ENCODE peak calls at places on chromosomes 12 and 14, in nine cellular contexts. L is HCT116, W is K562, U is SK-N-SH, H is Panc1, F is GM23338, I is HepG2, A is GM12878, S is HL-60. D is an unnamed sample.

GRCh38 chr12:119374615-119375014 is 40.1 kb downstream of the CCDC60 start:
- DNase-seq in L (no peak), W (no peak), U (no peak), H (no peak), F (no peak), I (no peak), A (no peak), S (no peak), D (no peak)

GRCh38 chr12:69284131-69284530 is 44.8 kb downstream of the CPSF6 start:
- DNase-seq in L (peak; percentile 52), W (peak; percentile 82), U (peak; percentile 74), H (no peak), F (peak; percentile 93), I (peak; percentile 70), A (no peak), S (no peak), D (peak; percentile 79)

GRCh38 chr12:73935817-73936216 is 601.8 kb upstream of the ATXN7L3B start:
- DNase-seq in L (peak; percentile 24), W (no peak), U (no peak), H (no peak), F (peak; percentile 61), I (no peak), A (no peak), S (no peak), D (peak; percentile 55)

GRCh38 chr14:67469954-67470353 is 18.6 kb downstream of the TMEM229B start:
- DNase-seq in L (no peak), W (no peak), U (no peak), H (no peak), F (no peak), I (no peak), A (no peak), S (no peak), D (no peak)

GRCh38 chr14:100661340-100661712 is 65.4 kb upstream of the DLK1 start:
- DNase-seq in L (no peak), W (no peak), U (no peak), H (no peak), F (no peak), I (no peak), A (no peak), S (no peak), D (no peak)

GRCh38 chr14:59918824-59919581 is 941 bp upstream of the LRRC9 start:
- DNase-seq in L (peak; percentile 16), W (no peak), U (peak; percentile 56), H (no peak), F (peak; percentile 43), I (peak; percentile 32), A (no peak), S (no peak), D (peak; percentile 28)

GRCh38 chr12:1630081-1630826 is 1.2 kb downstream of the WNT5B start:
- DNase-seq in L (no peak), W (no peak), U (peak; percentile 88), H (no peak), F (peak; percentile 61), I (no peak), A (no peak), S (no peak), D (peak; percentile 58)

GRCh38 chr12:52041695-52042123 is 9.5 kb upstream of the NR4A1 start:
- DNase-seq in L (no peak), W (peak; percentile 45), U (no peak), H (no peak), F (peak; percentile 56), I (no peak), A (no peak), S (no peak), D (no peak)

GRCh38 chr12:90987101-90987500 is 17.7 kb downstream of the EPYC start:
- DNase-seq in L (no peak), W (no peak), U (no peak), H (no peak), F (no peak), I (no peak), A (no peak), S (no peak), D (no peak)

GRCh38 chr14:100577321-100577985 is 9.8 kb downstream of the BEGAIN start:
- DNase-seq in L (no peak), W (no peak), U (peak; percentile 79), H (no peak), F (no peak), I (no peak), A (no peak), S (no peak), D (no peak)

GRCh38 chr12:87952223-87952622 is 77.0 kb downstream of the C12orf50 start:
- DNase-seq in L (no peak), W (no peak), U (no peak), H (no peak), F (no peak), I (no peak), A (no peak), S (no peak), D (no peak)

GRCh38 chr12:96623818-96624217 is 134.4 kb downstream of the CFAP54 start:
- DNase-seq in L (no peak), W (no peak), U (no peak), H (no peak), F (no peak), I (no peak), A (no peak), S (no peak), D (no peak)

GRCh38 chr12:96617178-96617577 is 127.8 kb downstream of the CFAP54 start:
- DNase-seq in L (no peak), W (peak; percentile 8), U (no peak), H (no peak), F (peak; percentile 47), I (no peak), A (no peak), S (no peak), D (peak; percentile 10)

DNA sequence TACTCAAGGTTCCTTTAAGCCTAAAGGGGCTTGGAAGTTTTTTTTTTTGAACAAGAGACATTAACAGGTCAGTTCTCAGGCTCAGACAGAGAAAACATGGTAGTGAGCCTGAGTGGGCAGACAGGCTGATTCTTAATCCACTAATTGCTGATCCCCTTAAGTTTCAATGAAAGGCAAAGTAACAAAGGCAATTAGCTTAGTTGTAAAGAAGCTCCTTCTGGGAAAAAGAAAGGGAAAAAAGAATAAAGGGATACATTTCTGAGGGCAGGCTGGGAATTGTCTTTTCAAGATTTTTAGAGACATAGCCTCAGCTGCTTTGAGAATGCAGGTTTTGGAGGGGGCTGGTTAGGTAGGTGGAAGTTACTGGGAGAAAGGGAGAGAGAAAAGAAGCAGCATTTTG is 133.8 kb downstream of the CFAP54 start:
- DNase-seq in L (no peak), W (no peak), U (no peak), H (no peak), F (no peak), I (no peak), A (no peak), S (no peak), D (no peak)
- TF ChIP-seq REST in L (no peak), W (no peak), U (no peak), H (no peak), F (no peak), I (no peak), A (no peak), S (no peak), D (no peak)

DNA sequence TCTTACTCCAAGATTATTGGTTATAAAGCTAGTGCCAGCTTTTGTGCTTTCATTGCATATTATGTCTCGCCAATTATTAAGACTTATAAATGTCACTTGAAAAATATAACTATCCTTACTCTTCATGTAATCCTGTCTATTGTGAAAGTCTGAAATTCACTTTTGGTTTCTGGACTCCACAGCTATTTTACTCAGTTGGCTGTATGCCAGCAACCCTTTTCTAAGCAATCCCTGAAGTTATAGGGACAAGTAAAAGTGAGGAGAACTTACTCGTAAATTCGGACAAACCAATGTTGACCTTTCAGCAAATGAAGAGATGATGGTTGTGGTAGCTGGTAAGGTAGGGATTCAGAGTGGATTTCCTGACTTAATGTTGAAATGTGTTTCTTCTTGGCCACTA is 196.3 kb downstream of the NPAS3 start:
- DNase-seq in L (no peak), W (no peak), U (no peak), H (no peak), F (no peak), I (no peak), A (no peak), S (no peak), D (no peak)
- TF ChIP-seq REST in L (no peak), W (no peak), U (no peak), H (no peak), F (no peak), I (no peak), A (no peak), S (no peak), D (no peak)

GRCh38 chr14:75399819-75400678 is 27.8 kb upstream of the JDP2 start:
- DNase-seq in L (no peak), W (no peak), U (peak; percentile 60), H (no peak), F (no peak), I (no peak), A (no peak), S (peak; percentile 45), D (peak; percentile 49)
- TF ChIP-seq REST in L (no peak), W (no peak), U (no peak), H (no peak), F (no peak), I (no peak), A (no peak), S (no peak), D (no peak)

GRCh38 chr12:3658327-3659163 is 94.4 kb downstream of the CRACR2A start:
- DNase-seq in L (no peak), W (peak; percentile 24), U (no peak), H (no peak), F (peak; percentile 87), I (peak; percentile 36), A (no peak), S (peak; percentile 10), D (no peak)
- TF ChIP-seq REST in L (no peak), W (no peak), U (no peak), H (no peak), F (no peak), I (no peak), A (no peak), S (no peak), D (no peak)

GRCh38 chr12:89544027-89544426 is 18.2 kb upstream of the POC1B start:
- DNase-seq in L (no peak), W (no peak), U (no peak), H (no peak), F (no peak), I (no peak), A (no peak), S (no peak), D (no peak)

GRCh38 chr12:89540586-89540985 is 14.7 kb upstream of the POC1B start:
- DNase-seq in L (no peak), W (peak; percentile 80), U (no peak), H (no peak), F (no peak), I (no peak), A (no peak), S (no peak), D (no peak)

GRCh38 chr12:89547116-89547515 is 21.3 kb upstream of the POC1B start:
- DNase-seq in L (no peak), W (no peak), U (no peak), H (no peak), F (no peak), I (no peak), A (no peak), S (no peak), D (no peak)

GRCh38 chr12:89542912-89543592 is 17.2 kb upstream of the POC1B start:
- DNase-seq in L (peak; percentile 77), W (peak; percentile 70), U (peak; percentile 63), H (peak; percentile 33), F (peak; percentile 97), I (peak; percentile 73), A (peak; percentile 38), S (no peak), D (peak; percentile 89)

DNA sequence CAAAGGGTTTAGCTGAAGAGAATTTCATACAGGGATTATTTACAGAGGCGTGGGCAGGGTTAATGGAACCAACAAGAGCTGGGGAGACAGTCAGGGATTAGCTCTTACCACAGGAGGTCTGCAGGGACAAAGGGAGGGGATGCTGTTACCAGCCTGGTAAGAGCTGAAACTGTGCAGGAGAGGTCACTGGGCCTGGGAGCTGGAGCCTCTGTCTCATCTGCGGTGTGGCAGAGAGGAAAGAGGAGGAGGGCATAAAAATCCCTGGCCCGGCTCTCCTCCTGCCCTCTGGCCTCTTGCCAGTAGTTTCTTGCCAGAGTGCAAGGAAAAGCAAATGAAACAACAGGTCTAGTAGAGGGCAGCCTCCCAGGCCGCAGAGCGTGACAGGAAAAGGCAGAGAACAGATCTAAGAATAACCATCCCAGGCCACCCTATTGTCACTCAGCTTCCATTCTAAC is 18.9 kb upstream of the POC1B start:
- DNase-seq in L (no peak), W (no peak), U (no peak), H (no peak), F (peak; percentile 6), I (no peak), A (no peak), S (no peak), D (peak; percentile 69)
- TF ChIP-seq REST in L (no peak), W (no peak), U (no peak), H (no peak), F (no peak), I (no peak), A (no peak), S (no peak), D (no peak)